ENCODE peak calls at places on chromosomes 2 and 18, in four cellular contexts. One of them, this sample, is unnamed.

GRCh38 chr18:79609841-79610281 is 69.7 kb upstream of the CTDP1 start:
- DNase-seq in fibroblast of lung: no peak
- DNase-seq in A549: no peak
- DNase-seq in pancreas: no peak
- DNase-seq in this sample: no peak

GRCh38 chr2:201194097-201194496 is 11.2 kb downstream of the CASP10 start:
- DNase-seq in fibroblast of lung: no peak
- DNase-seq in A549: no peak
- DNase-seq in pancreas: no peak
- DNase-seq in this sample: no peak

GRCh38 chr2:23375448-23375847 is 9.5 kb upstream of the KLHL29 start:
- DNase-seq in fibroblast of lung: no peak
- DNase-seq in A549: peak
- DNase-seq in pancreas: no peak
- DNase-seq in this sample: no peak

GRCh38 chr18:30192216-30192615 is 850.3 kb downstream of the DSC3 start:
- DNase-seq in fibroblast of lung: no peak
- DNase-seq in A549: no peak
- DNase-seq in pancreas: no peak
- DNase-seq in this sample: no peak

GRCh38 chr2:182456784-182457183 is 29.9 kb upstream of the PDE1A start:
- DNase-seq in fibroblast of lung: peak
- DNase-seq in A549: no peak
- DNase-seq in pancreas: no peak
- DNase-seq in this sample: no peak

GRCh38 chr2:166092889-166093288 is 34.9 kb downstream of the SCN1A start:
- DNase-seq in fibroblast of lung: peak
- DNase-seq in A549: no peak
- DNase-seq in pancreas: no peak
- DNase-seq in this sample: no peak

GRCh38 chr2:178523596-178524134 is 43.4 kb downstream of the PLEKHA3 start:
- DNase-seq in fibroblast of lung: peak
- DNase-seq in A549: no peak
- DNase-seq in pancreas: no peak
- DNase-seq in this sample: no peak

GRCh38 chr2:23589739-23590138 is 204.8 kb downstream of the KLHL29 start:
- DNase-seq in fibroblast of lung: no peak
- DNase-seq in A549: no peak
- DNase-seq in pancreas: no peak
- DNase-seq in this sample: no peak

GRCh38 chr2:146806295-146807005 is 1038.4 kb upstream of the ACVR2A start:
- DNase-seq in fibroblast of lung: peak
- DNase-seq in A549: no peak
- DNase-seq in pancreas: no peak
- DNase-seq in this sample: no peak

GRCh38 chr2:121626777-121627524 is 22.3 kb downstream of the CLASP1 start:
- DNase-seq in fibroblast of lung: peak
- DNase-seq in A549: no peak
- DNase-seq in pancreas: no peak
- DNase-seq in this sample: no peak

GRCh38 chr2:187403568-187404260 is 44.3 kb downstream of the CALCRL start:
- DNase-seq in fibroblast of lung: no peak
- DNase-seq in A549: peak
- DNase-seq in pancreas: no peak
- DNase-seq in this sample: no peak

GRCh38 chr2:132936791-132937190 is 266.8 kb upstream of the LYPD1 start:
- DNase-seq in fibroblast of lung: no peak
- DNase-seq in A549: no peak
- DNase-seq in pancreas: no peak
- DNase-seq in this sample: no peak

GRCh38 chr2:19786408-19787058 is 115.2 kb downstream of the TTC32 start:
- DNase-seq in fibroblast of lung: peak
- DNase-seq in A549: peak
- DNase-seq in pancreas: no peak
- DNase-seq in this sample: no peak

GRCh38 chr18:48334845-48335244 is 74.3 kb downstream of the ZBTB7C start:
- DNase-seq in fibroblast of lung: no peak
- DNase-seq in A549: no peak
- DNase-seq in pancreas: no peak
- DNase-seq in this sample: no peak

GRCh38 chr2:8462280-8462679 is 219.6 kb upstream of the ID2 start:
- DNase-seq in fibroblast of lung: no peak
- DNase-seq in A549: no peak
- DNase-seq in pancreas: no peak
- DNase-seq in this sample: no peak

GRCh38 chr18:3463052-3463451 is 13.1 kb downstream of the TGIF1 start:
- DNase-seq in fibroblast of lung: peak
- DNase-seq in A549: no peak
- DNase-seq in pancreas: no peak
- DNase-seq in this sample: no peak

GRCh38 chr2:28175028-28175427 is 217.6 kb upstream of the FOSL2 start:
- DNase-seq in fibroblast of lung: no peak
- DNase-seq in A549: no peak
- DNase-seq in pancreas: no peak
- DNase-seq in this sample: no peak

GRCh38 chr2:133888816-133889215 is 320.6 kb upstream of the NCKAP5 start:
- DNase-seq in fibroblast of lung: no peak
- DNase-seq in A549: no peak
- DNase-seq in pancreas: no peak
- DNase-seq in this sample: no peak

GRCh38 chr2:72146357-72147302 is 1.0 kb downstream of the CYP26B1 start:
- DNase-seq in fibroblast of lung: no peak
- DNase-seq in A549: no peak
- DNase-seq in pancreas: no peak
- DNase-seq in this sample: no peak

GRCh38 chr2:37350917-37351316 is 6.5 kb downstream of the QPCT start:
- DNase-seq in fibroblast of lung: no peak
- DNase-seq in A549: no peak
- DNase-seq in pancreas: no peak
- DNase-seq in this sample: no peak

GRCh38 chr18:36947820-36948348 is 119.0 kb downstream of the KIAA1328 start:
- DNase-seq in fibroblast of lung: no peak
- DNase-seq in A549: no peak
- DNase-seq in pancreas: no peak
- DNase-seq in this sample: no peak

GRCh38 chr18:63140038-63140450 is 179.5 kb downstream of the BCL2 start:
- DNase-seq in fibroblast of lung: no peak
- DNase-seq in A549: no peak
- DNase-seq in pancreas: no peak
- DNase-seq in this sample: no peak

GRCh38 chr18:34981487-34981886 is 59.7 kb upstream of the MAPRE2 start:
- DNase-seq in fibroblast of lung: no peak
- DNase-seq in A549: no peak
- DNase-seq in pancreas: no peak
- DNase-seq in this sample: no peak

GRCh38 chr2:175463639-175464310 is 282.3 kb upstream of the ATP5MC3 start:
- DNase-seq in fibroblast of lung: no peak
- DNase-seq in A549: no peak
- DNase-seq in pancreas: no peak
- DNase-seq in this sample: no peak

GRCh38 chr2:198545411-198545810 is 741.0 kb downstream of the PLCL1 start:
- DNase-seq in fibroblast of lung: no peak
- DNase-seq in A549: no peak
- DNase-seq in pancreas: no peak
- DNase-seq in this sample: no peak

GRCh38 chr2:193542762-193543161 is 1348.0 kb upstream of the TMEFF2 start:
- DNase-seq in fibroblast of lung: no peak
- DNase-seq in A549: no peak
- DNase-seq in pancreas: no peak
- DNase-seq in this sample: no peak

GRCh38 chr2:107466241-107466640 is 360.5 kb upstream of the RGPD4 start:
- DNase-seq in fibroblast of lung: no peak
- DNase-seq in A549: no peak
- DNase-seq in pancreas: no peak
- DNase-seq in this sample: no peak

GRCh38 chr2:172667926-172668325 is 67.7 kb upstream of the RAPGEF4 start:
- DNase-seq in fibroblast of lung: peak
- DNase-seq in A549: no peak
- DNase-seq in pancreas: no peak
- DNase-seq in this sample: no peak

GRCh38 chr18:48230459-48231113 is 178.6 kb downstream of the ZBTB7C start:
- DNase-seq in fibroblast of lung: peak
- DNase-seq in A549: peak
- DNase-seq in pancreas: no peak
- DNase-seq in this sample: peak

GRCh38 chr2:233451950-233452349 is 97.7 kb downstream of the DGKD start:
- DNase-seq in fibroblast of lung: no peak
- DNase-seq in A549: no peak
- DNase-seq in pancreas: no peak
- DNase-seq in this sample: no peak

GRCh38 chr2:86249843-86250402 is 50.7 kb downstream of the MRPL35 start:
- DNase-seq in fibroblast of lung: no peak
- DNase-seq in A549: peak
- DNase-seq in pancreas: no peak
- DNase-seq in this sample: no peak

GRCh38 chr18:78778651-78779050 is 201.0 kb upstream of the SALL3 start:
- DNase-seq in fibroblast of lung: no peak
- DNase-seq in A549: no peak
- DNase-seq in pancreas: no peak
- DNase-seq in this sample: no peak

GRCh38 chr2:9326975-9327374 is 96.4 kb downstream of the ITGB1BP1 start:
- DNase-seq in fibroblast of lung: peak
- DNase-seq in A549: peak
- DNase-seq in pancreas: no peak
- DNase-seq in this sample: no peak

GRCh38 chr2:177171418-177171865 is 41.2 kb upstream of the HNRNPA3 start:
- DNase-seq in fibroblast of lung: no peak
- DNase-seq in A549: no peak
- DNase-seq in pancreas: peak
- DNase-seq in this sample: no peak

GRCh38 chr2:225668606-225669266 is 269.2 kb downstream of the NYAP2 start:
- DNase-seq in fibroblast of lung: peak
- DNase-seq in A549: peak
- DNase-seq in pancreas: no peak
- DNase-seq in this sample: no peak

GRCh38 chr18:79552140-79552631 is 127.4 kb upstream of the CTDP1 start:
- DNase-seq in fibroblast of lung: no peak
- DNase-seq in A549: no peak
- DNase-seq in pancreas: no peak
- DNase-seq in this sample: no peak

GRCh38 chr2:217383620-217384019 is 523.8 kb upstream of the TNP1 start:
- DNase-seq in fibroblast of lung: peak
- DNase-seq in A549: no peak
- DNase-seq in pancreas: no peak
- DNase-seq in this sample: no peak
- H3K27ac ChIP-seq in fibroblast of lung: peak
- H3K27ac ChIP-seq in A549: no peak
- H3K27ac ChIP-seq in pancreas: no peak
- H3K27ac ChIP-seq in this sample: no peak

GRCh38 chr2:74205586-74205985 is 7.2 kb downstream of the MTHFD2 start:
- DNase-seq in fibroblast of lung: no peak
- DNase-seq in A549: no peak
- DNase-seq in pancreas: no peak
- DNase-seq in this sample: no peak
- H3K27ac ChIP-seq in fibroblast of lung: peak
- H3K27ac ChIP-seq in A549: no peak
- H3K27ac ChIP-seq in pancreas: peak
- H3K27ac ChIP-seq in this sample: no peak

GRCh38 chr18:55475916-55476315 is 112.1 kb downstream of the TCF4 start:
- DNase-seq in fibroblast of lung: no peak
- DNase-seq in A549: no peak
- DNase-seq in pancreas: no peak
- DNase-seq in this sample: no peak

GRCh38 chr18:55477537-55478300 is 110.3 kb downstream of the TCF4 start:
- DNase-seq in fibroblast of lung: peak
- DNase-seq in A549: no peak
- DNase-seq in pancreas: no peak
- DNase-seq in this sample: no peak

GRCh38 chr18:55483472-55483871 is 104.5 kb downstream of the TCF4 start:
- DNase-seq in fibroblast of lung: no peak
- DNase-seq in A549: no peak
- DNase-seq in pancreas: no peak
- DNase-seq in this sample: no peak

GRCh38 chr18:55478301-55478660 is 109.7 kb downstream of the TCF4 start:
- DNase-seq in fibroblast of lung: peak
- DNase-seq in A549: no peak
- DNase-seq in pancreas: no peak
- DNase-seq in this sample: no peak

DNA sequence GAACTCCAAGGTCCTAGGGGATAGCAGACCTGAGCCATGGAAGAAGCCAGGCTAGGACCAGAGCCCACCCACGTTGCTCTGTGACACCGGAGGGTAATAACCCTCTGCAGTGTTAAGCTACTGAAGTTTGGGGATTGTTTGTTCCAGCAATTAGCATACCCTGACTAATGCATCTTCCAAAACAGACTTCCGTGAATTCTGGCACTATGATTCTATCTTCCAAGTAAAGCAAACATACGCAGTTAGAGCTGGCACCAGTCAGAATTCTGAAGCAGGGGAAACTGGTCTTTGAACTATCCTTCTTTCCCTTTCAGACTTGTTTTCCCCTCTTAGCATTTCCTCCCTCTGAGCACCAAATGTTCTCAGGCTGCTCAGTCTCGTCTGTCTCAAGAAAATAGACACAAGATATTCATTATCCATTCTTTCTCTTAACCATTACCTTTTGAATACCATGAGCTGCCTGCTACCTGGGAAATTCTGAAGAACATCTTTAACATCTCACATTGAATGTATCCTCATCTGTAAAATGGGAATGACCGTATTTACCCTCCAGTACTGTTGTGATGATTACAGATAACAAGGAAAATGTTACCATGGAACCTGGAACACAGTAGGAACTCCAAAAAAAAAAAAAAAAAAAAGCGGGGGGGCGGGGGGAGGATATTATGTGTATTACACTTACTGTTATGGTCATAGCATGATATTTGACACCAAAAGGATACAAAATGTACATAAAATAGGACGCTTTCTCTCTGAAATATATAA is 108.2 kb downstream of the TCF4 start:
- DNase-seq in fibroblast of lung: no peak
- DNase-seq in A549: no peak
- DNase-seq in pancreas: no peak
- DNase-seq in this sample: no peak
- H3K27ac ChIP-seq in fibroblast of lung: no peak
- H3K27ac ChIP-seq in A549: no peak
- H3K27ac ChIP-seq in pancreas: no peak
- H3K27ac ChIP-seq in this sample: no peak

GRCh38 chr2:205187731-205188130 is 494.6 kb upstream of the NRP2 start:
- DNase-seq in fibroblast of lung: no peak
- DNase-seq in A549: no peak
- DNase-seq in pancreas: no peak
- DNase-seq in this sample: no peak
- H3K27ac ChIP-seq in fibroblast of lung: no peak
- H3K27ac ChIP-seq in A549: no peak
- H3K27ac ChIP-seq in pancreas: no peak
- H3K27ac ChIP-seq in this sample: no peak

GRCh38 chr2:45554764-45555163 is 56.3 kb downstream of the SRBD1 start:
- DNase-seq in fibroblast of lung: peak
- DNase-seq in A549: no peak
- DNase-seq in pancreas: no peak
- DNase-seq in this sample: no peak
- H3K27ac ChIP-seq in fibroblast of lung: peak
- H3K27ac ChIP-seq in A549: no peak
- H3K27ac ChIP-seq in pancreas: no peak
- H3K27ac ChIP-seq in this sample: no peak

GRCh38 chr18:31497711-31498449 is at the start of gene DSG2:
- DNase-seq in fibroblast of lung: no peak
- DNase-seq in A549: peak
- DNase-seq in pancreas: peak
- DNase-seq in this sample: no peak
- H3K27ac ChIP-seq in fibroblast of lung: no peak
- H3K27ac ChIP-seq in A549: peak
- H3K27ac ChIP-seq in pancreas: peak
- H3K27ac ChIP-seq in this sample: no peak

GRCh38 chr2:98382086-98382485 is 35.8 kb downstream of the CNGA3 start:
- DNase-seq in fibroblast of lung: no peak
- DNase-seq in A549: no peak
- DNase-seq in pancreas: no peak
- DNase-seq in this sample: no peak
- H3K27ac ChIP-seq in fibroblast of lung: no peak
- H3K27ac ChIP-seq in A549: no peak
- H3K27ac ChIP-seq in pancreas: no peak
- H3K27ac ChIP-seq in this sample: no peak